ENCODE peak calls at places on chromosome 6, in five cellular contexts. L is activated T-helper 1 cell treated with anti-CD3 and anti-CD28 coated beads, Interleukin-2, amount 50 U/mL, for 16 hours; W is AG20443; B is brain microvascular endothelial cell; G is globus pallidus. O is an unnamed sample.

GRCh38 chr6:158654960-158655485 is 5.2 kb downstream of the SYTL3 start:
- DNase-seq in G (peak; percentile 38), W (peak; percentile 60), B (no peak), L (no peak), O (peak; percentile 71)

GRCh38 chr6:5095236-5095635 is 10.1 kb downstream of the PPP1R3G start:
- DNase-seq in W (no peak), B (peak; percentile 56), G (no peak), L (no peak), O (no peak)

GRCh38 chr6:167402195-167402686 is 77.4 kb downstream of the TTLL2 start:
- DNase-seq in L (no peak), W (no peak), B (no peak), G (no peak), O (no peak)

GRCh38 chr6:101747160-101747559 is 353.7 kb downstream of the GRIK2 start:
- DNase-seq in G (no peak), B (no peak), L (no peak), W (no peak), O (no peak)

GRCh38 chr6:128710305-128710704 is 172.6 kb upstream of the LAMA2 start:
- DNase-seq in B (no peak), W (no peak), L (no peak), G (no peak), O (peak; percentile 38)

GRCh38 chr6:76861403-76861802 is 601.9 kb downstream of the HTR1B start:
- DNase-seq in W (no peak), G (no peak), L (no peak), B (no peak), O (no peak)

GRCh38 chr6:24743944-24744335 is 25.0 kb upstream of the C6orf62 start:
- DNase-seq in W (no peak), B (no peak), L (no peak), G (no peak), O (no peak)

GRCh38 chr6:22709804-22710203 is 140.4 kb downstream of the HDGFL1 start:
- DNase-seq in G (peak; percentile 35), B (no peak), W (no peak), L (no peak), O (no peak)

GRCh38 chr6:52162940-52163908 is 23.0 kb upstream of the IL17A start:
- DNase-seq in W (no peak), G (no peak), L (no peak), B (no peak), O (peak; percentile 8)

GRCh38 chr6:79375635-79376425 is 141.3 kb upstream of the HMGN3 start:
- DNase-seq in B (no peak), W (no peak), G (no peak), L (no peak), O (peak; percentile 5)

GRCh38 chr6:155740781-155741399 is 285.3 kb upstream of the NOX3 start:
- DNase-seq in B (no peak), W (no peak), L (no peak), G (no peak), O (no peak)

GRCh38 chr6:1586256-1586655 is 23.5 kb upstream of the FOXC1 start:
- DNase-seq in B (no peak), G (no peak), L (no peak), W (no peak), O (no peak)

O was measured in cardiac fibroblast.